ENCODE peak calls at places on chromosomes 1 and 21, in four cellular contexts. P is A549, L is K562, Z is IMR-90. D is an unnamed sample.

GRCh38 chr1:44500181-44501021 is 95.3 kb downstream of the RNF220 start:
- DNase-seq in Z (no peak), L (peak), P (no peak), D (no peak)

GRCh38 chr1:20125091-20125490 is 5.8 kb upstream of the PLA2G2D start:
- DNase-seq in P (no peak), Z (no peak), L (no peak), D (no peak)

GRCh38 chr21:28111151-28111619 is 881.5 kb downstream of the LTN1 start:
- DNase-seq in P (no peak), Z (peak), L (no peak), D (no peak)

GRCh38 chr21:44800971-44801467 is 601 bp downstream of the UBE2G2 start:
- DNase-seq in Z (peak), L (peak), P (peak), D (peak)

GRCh38 chr1:211200311-211200710 is 58.9 kb upstream of the RCOR3 start:
- DNase-seq in Z (no peak), L (no peak), P (no peak), D (no peak)

GRCh38 chr1:27682351-27682944 is 10.5 kb upstream of the IFI6 start:
- DNase-seq in P (no peak), Z (no peak), L (no peak), D (no peak)

GRCh38 chr1:179251675-179252074 is 22.2 kb upstream of the ABL2 start:
- DNase-seq in L (peak), P (no peak), Z (peak), D (no peak)

GRCh38 chr21:44299458-44300261 is at the start of gene PFKL:
- DNase-seq in P (peak), L (peak), Z (peak), D (no peak)

GRCh38 chr1:30342535-30343141 is 380.7 kb downstream of the MATN1 start:
- DNase-seq in Z (no peak), L (no peak), P (no peak), D (no peak)

GRCh38 chr21:42425603-42425985 is 21.9 kb downstream of the UBASH3A start:
- DNase-seq in Z (no peak), P (no peak), L (no peak), D (no peak)

GRCh38 chr21:42426424-42426823 is 22.7 kb downstream of the UBASH3A start:
- DNase-seq in P (no peak), L (no peak), Z (no peak), D (no peak)

GRCh38 chr21:42423197-42423675 is 19.5 kb downstream of the UBASH3A start:
- DNase-seq in P (no peak), L (no peak), Z (no peak), D (no peak)

GRCh38 chr21:42423685-42424084 is 20.0 kb downstream of the UBASH3A start:
- DNase-seq in L (no peak), P (no peak), Z (no peak), D (no peak)

GRCh38 chr21:42424848-42425602 is 21.3 kb downstream of the UBASH3A start:
- DNase-seq in L (no peak), P (no peak), Z (no peak), D (no peak)
- H3K4me3 ChIP-seq in L (no peak), P (no peak), Z (no peak), D (no peak)

GRCh38 chr1:207286747-207287528 is 34.5 kb upstream of the CD55 start:
- DNase-seq in L (no peak), Z (peak), P (no peak), D (no peak)

GRCh38 chr1:207284209-207284892 is 37.1 kb upstream of the CD55 start:
- DNase-seq in P (no peak), Z (peak), L (no peak), D (no peak)

GRCh38 chr1:207282049-207282448 is 39.4 kb upstream of the CD55 start:
- DNase-seq in Z (peak), L (no peak), P (no peak), D (no peak)

GRCh38 chr1:207282496-207283380 is 38.7 kb upstream of the CD55 start:
- DNase-seq in Z (peak), L (no peak), P (no peak), D (no peak)

GRCh38 chr1:207283421-207283820 is 38.1 kb upstream of the CD55 start:
- DNase-seq in L (no peak), Z (no peak), P (no peak), D (no peak)
- TF ChIP-seq RAD21 in L (no peak), Z (no peak), P (no peak), D (no peak)

GRCh38 chr1:152517237-152517811 is 3.0 kb downstream of the CRCT1 start:
- DNase-seq in L (no peak), P (peak), Z (no peak), D (peak)

GRCh38 chr1:152516082-152516481 is 1.8 kb downstream of the CRCT1 start:
- DNase-seq in P (no peak), Z (no peak), L (no peak), D (no peak)

GRCh38 chr1:152513081-152513480 is 1.2 kb upstream of the CRCT1 start:
- DNase-seq in L (no peak), Z (no peak), P (no peak), D (no peak)

GRCh38 chr1:152515454-152515823 is 1.2 kb downstream of the CRCT1 start:
- DNase-seq in Z (peak), L (no peak), P (no peak), D (no peak)

GRCh38 chr1:152514715-152515453 is 602 bp downstream of the CRCT1 start:
- DNase-seq in Z (no peak), P (no peak), L (no peak), D (no peak)
- H3K4me3 ChIP-seq in Z (peak), P (no peak), L (no peak), D (no peak)

GRCh38 chr1:234706199-234706598 is 96.2 kb upstream of the IRF2BP2 start:
- DNase-seq in P (no peak), L (no peak), Z (no peak), D (no peak)
- TF ChIP-seq RAD21 in P (no peak), L (no peak), Z (no peak), D (no peak)